ENCODE peak calls at places on chromosomes 6 and 20, in six cellular contexts. One of them, this sample, is unnamed.

GRCh38 chr6:157830354-157831017 is 7.4 kb downstream of the SNX9 start:
- DNase-seq in breast epithelium: no peak
- DNase-seq in progenitor cell of endocrine pancreas: no peak
- DNase-seq in GM13977: peak
- DNase-seq in fibroblast of mammary gland: no peak
- DNase-seq in GM23338: no peak
- DNase-seq in this sample: no peak

GRCh38 chr6:7392402-7392801 is 2.8 kb downstream of the RIOK1 start:
- DNase-seq in fibroblast of mammary gland: peak
- DNase-seq in breast epithelium: no peak
- DNase-seq in progenitor cell of endocrine pancreas: no peak
- DNase-seq in GM23338: no peak
- DNase-seq in GM13977: no peak
- DNase-seq in this sample: no peak

GRCh38 chr6:127117979-127118504 is 429 bp upstream of the RSPO3 start:
- DNase-seq in progenitor cell of endocrine pancreas: no peak
- DNase-seq in fibroblast of mammary gland: no peak
- DNase-seq in breast epithelium: no peak
- DNase-seq in GM13977: no peak
- DNase-seq in GM23338: no peak
- DNase-seq in this sample: no peak

GRCh38 chr20:32470025-32470861 is 112.1 kb downstream of the ASXL1 start:
- DNase-seq in progenitor cell of endocrine pancreas: no peak
- DNase-seq in GM23338: peak
- DNase-seq in breast epithelium: no peak
- DNase-seq in fibroblast of mammary gland: peak
- DNase-seq in GM13977: peak
- DNase-seq in this sample: peak

GRCh38 chr6:125798734-125799510 is 8.2 kb downstream of the NCOA7 start:
- DNase-seq in fibroblast of mammary gland: no peak
- DNase-seq in progenitor cell of endocrine pancreas: no peak
- DNase-seq in breast epithelium: no peak
- DNase-seq in GM13977: peak
- DNase-seq in GM23338: no peak
- DNase-seq in this sample: no peak

GRCh38 chr6:15522427-15522826 is 140.4 kb downstream of the DTNBP1 start:
- DNase-seq in GM23338: no peak
- DNase-seq in fibroblast of mammary gland: no peak
- DNase-seq in progenitor cell of endocrine pancreas: no peak
- DNase-seq in breast epithelium: no peak
- DNase-seq in GM13977: no peak
- DNase-seq in this sample: no peak

GRCh38 chr20:38117635-38118034 is 47.4 kb downstream of the TGM2 start:
- DNase-seq in progenitor cell of endocrine pancreas: no peak
- DNase-seq in breast epithelium: no peak
- DNase-seq in GM13977: no peak
- DNase-seq in fibroblast of mammary gland: no peak
- DNase-seq in GM23338: no peak
- DNase-seq in this sample: no peak

GRCh38 chr20:57993738-57994431 is 234.6 kb downstream of the ANKRD60 start:
- DNase-seq in breast epithelium: peak
- DNase-seq in progenitor cell of endocrine pancreas: no peak
- DNase-seq in fibroblast of mammary gland: no peak
- DNase-seq in GM23338: no peak
- DNase-seq in GM13977: no peak
- DNase-seq in this sample: no peak

GRCh38 chr20:42531675-42531985 is 658.1 kb downstream of the PTPRT start:
- DNase-seq in fibroblast of mammary gland: no peak
- DNase-seq in GM13977: no peak
- DNase-seq in breast epithelium: no peak
- DNase-seq in GM23338: no peak
- DNase-seq in progenitor cell of endocrine pancreas: no peak
- DNase-seq in this sample: no peak

GRCh38 chr6:34036357-34037069 is 109.4 kb downstream of the GRM4 start:
- DNase-seq in progenitor cell of endocrine pancreas: no peak
- DNase-seq in breast epithelium: no peak
- DNase-seq in GM13977: peak
- DNase-seq in GM23338: no peak
- DNase-seq in fibroblast of mammary gland: no peak
- DNase-seq in this sample: no peak

GRCh38 chr20:12180107-12180661 is 262.5 kb downstream of the BTBD3 start:
- DNase-seq in progenitor cell of endocrine pancreas: no peak
- DNase-seq in breast epithelium: no peak
- DNase-seq in GM13977: no peak
- DNase-seq in GM23338: no peak
- DNase-seq in fibroblast of mammary gland: no peak
- DNase-seq in this sample: no peak

GRCh38 chr6:99802396-99803031 is 191.5 kb downstream of the MCHR2 start:
- DNase-seq in GM13977: no peak
- DNase-seq in progenitor cell of endocrine pancreas: no peak
- DNase-seq in GM23338: peak
- DNase-seq in fibroblast of mammary gland: no peak
- DNase-seq in breast epithelium: no peak
- DNase-seq in this sample: peak

GRCh38 chr6:80535914-80536565 is 429.6 kb downstream of the BCKDHB start:
- DNase-seq in breast epithelium: no peak
- DNase-seq in GM23338: no peak
- DNase-seq in GM13977: no peak
- DNase-seq in progenitor cell of endocrine pancreas: no peak
- DNase-seq in fibroblast of mammary gland: peak
- DNase-seq in this sample: no peak

GRCh38 chr6:125294925-125295324 is 6.8 kb downstream of the HDDC2 start:
- DNase-seq in GM13977: no peak
- DNase-seq in GM23338: no peak
- DNase-seq in fibroblast of mammary gland: no peak
- DNase-seq in breast epithelium: no peak
- DNase-seq in progenitor cell of endocrine pancreas: no peak
- DNase-seq in this sample: no peak

GRCh38 chr20:58131581-58132142 is 96.8 kb downstream of the ANKRD60 start:
- DNase-seq in fibroblast of mammary gland: peak
- DNase-seq in progenitor cell of endocrine pancreas: no peak
- DNase-seq in breast epithelium: peak
- DNase-seq in GM23338: no peak
- DNase-seq in GM13977: no peak
- DNase-seq in this sample: no peak

GRCh38 chr6:65728879-65729479 is 22.0 kb upstream of the EYS start:
- DNase-seq in progenitor cell of endocrine pancreas: no peak
- DNase-seq in fibroblast of mammary gland: no peak
- DNase-seq in GM13977: no peak
- DNase-seq in breast epithelium: no peak
- DNase-seq in GM23338: no peak
- DNase-seq in this sample: no peak

GRCh38 chr6:147161974-147162495 is 42.2 kb upstream of the STXBP5 start:
- DNase-seq in breast epithelium: no peak
- DNase-seq in progenitor cell of endocrine pancreas: no peak
- DNase-seq in GM23338: no peak
- DNase-seq in fibroblast of mammary gland: peak
- DNase-seq in GM13977: no peak
- DNase-seq in this sample: no peak

GRCh38 chr20:4726710-4727391 is 5.1 kb downstream of the PRND start:
- DNase-seq in breast epithelium: no peak
- DNase-seq in GM23338: no peak
- DNase-seq in GM13977: peak
- DNase-seq in progenitor cell of endocrine pancreas: no peak
- DNase-seq in fibroblast of mammary gland: peak
- DNase-seq in this sample: peak

GRCh38 chr6:161370882-161371281 is 97.0 kb upstream of the AGPAT4 start:
- DNase-seq in breast epithelium: peak
- DNase-seq in progenitor cell of endocrine pancreas: peak
- DNase-seq in GM23338: peak
- DNase-seq in GM13977: peak
- DNase-seq in fibroblast of mammary gland: peak
- DNase-seq in this sample: peak

GRCh38 chr6:35327349-35328027 is 14.9 kb upstream of the PPARD start:
- DNase-seq in progenitor cell of endocrine pancreas: peak
- DNase-seq in GM13977: peak
- DNase-seq in GM23338: peak
- DNase-seq in fibroblast of mammary gland: peak
- DNase-seq in breast epithelium: no peak
- DNase-seq in this sample: peak

GRCh38 chr20:57392512-57393271 is 1.5 kb downstream of the RBM38 start:
- DNase-seq in fibroblast of mammary gland: no peak
- DNase-seq in breast epithelium: peak
- DNase-seq in GM13977: peak
- DNase-seq in progenitor cell of endocrine pancreas: no peak
- DNase-seq in GM23338: no peak
- DNase-seq in this sample: peak

GRCh38 chr6:142455957-142456589 is 154.3 kb downstream of the ADGRG6 start:
- DNase-seq in GM13977: no peak
- DNase-seq in breast epithelium: no peak
- DNase-seq in GM23338: no peak
- DNase-seq in progenitor cell of endocrine pancreas: no peak
- DNase-seq in fibroblast of mammary gland: no peak
- DNase-seq in this sample: no peak

GRCh38 chr20:38109025-38109541 is 56.0 kb downstream of the TGM2 start:
- DNase-seq in GM13977: no peak
- DNase-seq in GM23338: no peak
- DNase-seq in fibroblast of mammary gland: peak
- DNase-seq in breast epithelium: peak
- DNase-seq in progenitor cell of endocrine pancreas: no peak
- DNase-seq in this sample: no peak

GRCh38 chr6:98831057-98832031 is 3.0 kb upstream of the POU3F2 start:
- DNase-seq in GM13977: no peak
- DNase-seq in progenitor cell of endocrine pancreas: no peak
- DNase-seq in GM23338: peak
- DNase-seq in fibroblast of mammary gland: no peak
- DNase-seq in breast epithelium: no peak
- DNase-seq in this sample: no peak

GRCh38 chr6:3124667-3125066 is 6.2 kb downstream of the BPHL start:
- DNase-seq in GM13977: no peak
- DNase-seq in breast epithelium: no peak
- DNase-seq in progenitor cell of endocrine pancreas: no peak
- DNase-seq in GM23338: no peak
- DNase-seq in fibroblast of mammary gland: no peak
- DNase-seq in this sample: no peak

DNA sequence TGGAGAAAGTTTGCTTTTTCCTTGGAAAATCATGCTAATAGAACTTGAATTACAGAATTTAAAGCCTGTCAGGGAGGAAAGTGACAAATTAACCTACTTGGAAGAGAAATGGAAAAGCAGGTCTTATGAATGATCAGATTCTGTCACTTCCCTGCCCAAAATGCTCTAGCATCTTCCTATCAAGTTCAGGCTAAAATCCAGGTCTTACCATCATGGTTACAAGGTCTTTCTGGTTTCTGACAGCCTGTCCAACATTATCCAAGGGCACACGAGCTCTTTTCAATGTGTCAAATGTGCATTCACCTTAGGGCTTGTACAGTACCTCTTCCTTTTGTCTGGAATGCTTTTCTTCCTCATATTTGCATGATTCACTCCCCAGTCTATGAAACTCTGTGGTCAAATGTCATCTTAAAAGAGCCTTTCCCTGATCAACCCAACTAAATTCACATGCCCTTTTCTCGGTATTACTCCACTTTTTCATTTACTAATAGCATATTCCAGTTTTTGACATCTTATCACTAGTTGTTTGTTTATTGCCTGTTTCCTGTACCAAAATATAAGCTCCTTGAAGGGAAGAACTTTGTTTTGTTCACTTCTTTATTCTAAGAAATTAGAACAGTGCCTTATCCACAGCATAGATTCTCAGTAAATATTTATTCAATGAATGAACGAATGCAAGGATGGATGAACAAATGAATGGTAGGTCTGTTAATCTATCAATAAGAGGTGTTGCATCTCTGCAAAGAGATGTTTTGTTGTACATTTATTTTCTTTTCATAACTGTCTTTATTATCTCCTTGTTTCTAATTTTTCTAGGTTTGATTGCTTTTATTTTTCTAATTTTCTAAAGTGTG is 139.5 kb downstream of the BCAS1 start:
- DNase-seq in fibroblast of mammary gland: no peak
- DNase-seq in progenitor cell of endocrine pancreas: no peak
- DNase-seq in GM13977: no peak
- DNase-seq in GM23338: no peak
- DNase-seq in breast epithelium: no peak
- DNase-seq in this sample: no peak
- TF ChIP-seq CTCF in fibroblast of mammary gland: no peak
- TF ChIP-seq CTCF in progenitor cell of endocrine pancreas: no peak
- TF ChIP-seq CTCF in GM13977: no peak
- TF ChIP-seq CTCF in GM23338: no peak
- TF ChIP-seq CTCF in breast epithelium: no peak
- TF ChIP-seq CTCF in this sample: no peak

GRCh38 chr6:77173472-77174074 is 289.7 kb downstream of the HTR1B start:
- DNase-seq in GM23338: peak
- DNase-seq in GM13977: no peak
- DNase-seq in fibroblast of mammary gland: peak
- DNase-seq in progenitor cell of endocrine pancreas: no peak
- DNase-seq in breast epithelium: no peak
- DNase-seq in this sample: no peak
- TF ChIP-seq CTCF in GM23338: peak
- TF ChIP-seq CTCF in GM13977: peak
- TF ChIP-seq CTCF in fibroblast of mammary gland: no peak
- TF ChIP-seq CTCF in progenitor cell of endocrine pancreas: no peak
- TF ChIP-seq CTCF in breast epithelium: no peak
- TF ChIP-seq CTCF in this sample: no peak

GRCh38 chr6:164795091-164795490 is 514.3 kb downstream of the C6orf118 start:
- DNase-seq in GM23338: no peak
- DNase-seq in breast epithelium: no peak
- DNase-seq in GM13977: no peak
- DNase-seq in fibroblast of mammary gland: no peak
- DNase-seq in progenitor cell of endocrine pancreas: no peak
- DNase-seq in this sample: no peak

DNA sequence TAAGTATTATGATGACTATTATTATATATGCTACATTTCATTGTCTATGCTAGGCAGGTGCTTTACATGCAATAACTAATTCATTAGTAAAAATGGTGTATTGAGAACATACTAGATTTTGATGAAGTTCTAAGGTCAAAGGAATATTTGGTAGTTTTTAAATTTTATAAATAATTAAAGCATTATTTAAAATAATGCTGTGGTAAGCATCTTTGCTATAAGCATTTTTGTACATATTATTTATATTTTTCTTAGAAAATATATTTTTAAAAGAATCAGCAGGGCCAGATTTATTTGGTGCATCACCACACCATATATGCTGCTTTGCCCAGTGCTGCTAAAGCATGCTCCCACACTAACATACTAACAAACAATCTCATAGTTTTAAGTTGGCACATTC is 517.9 kb downstream of the C6orf118 start:
- DNase-seq in progenitor cell of endocrine pancreas: no peak
- DNase-seq in GM23338: no peak
- DNase-seq in GM13977: no peak
- DNase-seq in fibroblast of mammary gland: no peak
- DNase-seq in breast epithelium: no peak
- DNase-seq in this sample: no peak
- TF ChIP-seq CTCF in progenitor cell of endocrine pancreas: no peak
- TF ChIP-seq CTCF in GM23338: no peak
- TF ChIP-seq CTCF in GM13977: no peak
- TF ChIP-seq CTCF in fibroblast of mammary gland: no peak
- TF ChIP-seq CTCF in breast epithelium: no peak
- TF ChIP-seq CTCF in this sample: no peak

GRCh38 chr6:129307845-129308244 is 402.1 kb downstream of the ARHGAP18 start:
- DNase-seq in progenitor cell of endocrine pancreas: no peak
- DNase-seq in GM13977: no peak
- DNase-seq in breast epithelium: no peak
- DNase-seq in fibroblast of mammary gland: no peak
- DNase-seq in GM23338: no peak
- DNase-seq in this sample: no peak

GRCh38 chr6:129309154-129309553 is 400.8 kb downstream of the ARHGAP18 start:
- DNase-seq in GM23338: no peak
- DNase-seq in GM13977: no peak
- DNase-seq in breast epithelium: no peak
- DNase-seq in progenitor cell of endocrine pancreas: no peak
- DNase-seq in fibroblast of mammary gland: no peak
- DNase-seq in this sample: no peak

GRCh38 chr6:129302671-129303070 is 407.3 kb downstream of the ARHGAP18 start:
- DNase-seq in fibroblast of mammary gland: no peak
- DNase-seq in GM23338: no peak
- DNase-seq in breast epithelium: no peak
- DNase-seq in progenitor cell of endocrine pancreas: no peak
- DNase-seq in GM13977: no peak
- DNase-seq in this sample: no peak

GRCh38 chr6:129306826-129307225 is 403.2 kb downstream of the ARHGAP18 start:
- DNase-seq in breast epithelium: no peak
- DNase-seq in fibroblast of mammary gland: no peak
- DNase-seq in progenitor cell of endocrine pancreas: no peak
- DNase-seq in GM13977: no peak
- DNase-seq in GM23338: no peak
- DNase-seq in this sample: no peak
- TF ChIP-seq CTCF in breast epithelium: no peak
- TF ChIP-seq CTCF in fibroblast of mammary gland: no peak
- TF ChIP-seq CTCF in progenitor cell of endocrine pancreas: no peak
- TF ChIP-seq CTCF in GM13977: no peak
- TF ChIP-seq CTCF in GM23338: no peak
- TF ChIP-seq CTCF in this sample: no peak